ENCODE peak calls at places on chromosomes 11 and 22, in seven cellular contexts. Y is left ventricle myocardium inferior; U is GM12878; N is IMR-90; C is activated CD8-positive, alpha-beta T cell treated with anti-CD3 and anti-CD28 coated beads for 36 hours; K is PC-3; V is right atrium auricular region. J is an unnamed sample.

GRCh38 chr22:42300286-42301071 is 30.0 kb upstream of the TCF20 start:
- DNase-seq in U (no peak), Y (no peak), C (peak; percentile 66), N (no peak), V (no peak), K (peak; percentile 6), J (peak; percentile 84)

GRCh38 chr22:18987765-18988164 is 51.7 kb upstream of the PRODH start:
- DNase-seq in U (no peak), V (no peak), N (no peak), Y (no peak), K (no peak), C (peak; percentile 31), J (no peak)

GRCh38 chr22:25236417-25236816 is 17.0 kb downstream of the CRYBB2 start:
- DNase-seq in V (no peak), C (no peak), Y (no peak), U (no peak), K (no peak), N (no peak), J (no peak)

GRCh38 chr11:92249156-92249753 is 24.6 kb downstream of the FAT3 start:
- DNase-seq in Y (no peak), K (no peak), C (no peak), N (no peak), V (no peak), U (no peak), J (no peak)

GRCh38 chr11:99893803-99894202 is 793.3 kb upstream of the ARHGAP42 start:
- DNase-seq in U (no peak), V (no peak), K (no peak), C (no peak), Y (no peak), N (no peak), J (no peak)

GRCh38 chr11:113814181-113814580 is 34.6 kb downstream of the CLDN25 start:
- DNase-seq in N (no peak), K (no peak), C (no peak), Y (no peak), V (no peak), U (no peak), J (no peak)

GRCh38 chr11:84465040-84465439 is 1162.1 kb downstream of the DLG2 start:
- DNase-seq in Y (no peak), U (no peak), K (no peak), V (no peak), C (no peak), N (no peak), J (no peak)

GRCh38 chr11:88489030-88489429 is 151.5 kb upstream of the CTSC start:
- DNase-seq in Y (no peak), V (no peak), C (no peak), N (peak; percentile 59), U (no peak), K (peak; percentile 77), J (no peak)

GRCh38 chr22:29820941-29821789 is 16.9 kb downstream of the ASCC2 start:
- DNase-seq in V (peak; percentile 99), N (peak; percentile 98), U (peak; percentile 82), Y (peak; percentile 90), C (peak; percentile 81), K (peak; percentile 94), J (peak; percentile 76)

GRCh38 chr22:22756109-22756508 is 111.7 kb downstream of the GGTLC2 start:
- DNase-seq in V (no peak), N (no peak), C (no peak), K (no peak), U (no peak), Y (no peak), J (no peak)

GRCh38 chr11:1936781-1937615 is 10.1 kb upstream of the MRPL23 start:
- DNase-seq in U (no peak), K (no peak), Y (peak; percentile 11), N (no peak), V (no peak), C (no peak), J (no peak)

GRCh38 chr22:42743501-42743991 is 22.9 kb upstream of the A4GALT start:
- DNase-seq in C (no peak), N (no peak), V (peak; percentile 89), Y (peak; percentile 91), K (no peak), U (no peak), J (no peak)

GRCh38 chr11:10727259-10727851 is 23.7 kb upstream of the CTR9 start:
- DNase-seq in C (no peak), V (no peak), U (no peak), K (no peak), Y (no peak), N (peak; percentile 77), J (no peak)

GRCh38 chr11:117907276-117908110 is 21.7 kb downstream of the TMPRSS13 start:
- DNase-seq in Y (peak; percentile 79), C (peak; percentile 90), N (peak; percentile 81), K (peak; percentile 89), U (peak; percentile 54), V (peak; percentile 90), J (peak; percentile 42)

GRCh38 chr11:107962181-107962580 is 33.9 kb downstream of the RAB39A start:
- DNase-seq in U (no peak), N (no peak), K (no peak), Y (no peak), V (no peak), C (no peak), J (no peak)

GRCh38 chr22:38783095-38783710 is 10.7 kb downstream of the DNAL4 start:
- DNase-seq in V (no peak), N (no peak), U (no peak), C (no peak), K (no peak), Y (no peak), J (no peak)

GRCh38 chr11:30919389-30920172 is 333.4 kb upstream of the MPPED2 start:
- DNase-seq in Y (no peak), C (no peak), K (no peak), U (no peak), V (no peak), N (peak; percentile 39), J (no peak)

GRCh38 chr11:30916764-30917163 is 330.6 kb upstream of the MPPED2 start:
- DNase-seq in U (no peak), K (no peak), N (no peak), C (no peak), V (no peak), Y (no peak), J (no peak)

GRCh38 chr11:30911247-30911646 is 325.1 kb upstream of the MPPED2 start:
- DNase-seq in N (no peak), V (no peak), Y (no peak), K (no peak), U (no peak), C (no peak), J (no peak)

GRCh38 chr11:30917859-30918478 is 331.8 kb upstream of the MPPED2 start:
- DNase-seq in C (peak; percentile 7), N (peak; percentile 42), K (peak; percentile 69), Y (no peak), U (no peak), V (no peak), J (peak; percentile 20)

GRCh38 chr11:30914143-30914762 is 328.1 kb upstream of the MPPED2 start:
- DNase-seq in V (peak; percentile 68), U (no peak), C (peak; percentile 27), K (peak; percentile 47), N (peak; percentile 48), Y (peak; percentile 45), J (peak; percentile 18)
- TF ChIP-seq CTCF in V (peak; percentile 51), U (peak; percentile 43), C (no peak), K (peak; percentile 53), N (peak; percentile 55), Y (peak; percentile 76), J (peak; percentile 9)

GRCh38 chr11:126768702-126769101 is 231.9 kb downstream of the KIRREL3 start:
- DNase-seq in N (no peak), Y (no peak), C (no peak), U (no peak), K (no peak), V (no peak), J (no peak)

GRCh38 chr11:126765196-126765595 is 235.4 kb downstream of the KIRREL3 start:
- DNase-seq in K (no peak), V (no peak), C (no peak), U (no peak), Y (no peak), N (no peak), J (no peak)

GRCh38 chr11:126766425-126766824 is 234.1 kb downstream of the KIRREL3 start:
- DNase-seq in N (no peak), C (no peak), K (peak; percentile 4), V (no peak), U (no peak), Y (no peak), J (no peak)

GRCh38 chr11:126764221-126764620 is 236.3 kb downstream of the KIRREL3 start:
- DNase-seq in U (no peak), Y (no peak), C (no peak), N (peak; percentile 12), V (no peak), K (no peak), J (no peak)
- TF ChIP-seq CTCF in U (no peak), Y (no peak), C (no peak), N (no peak), V (no peak), K (no peak), J (no peak)

GRCh38 chr11:67613960-67614715 is 7.4 kb downstream of the NDUFV1 start:
- DNase-seq in U (peak; percentile 88), V (no peak), Y (peak; percentile 60), N (peak; percentile 13), K (peak; percentile 53), C (peak; percentile 93), J (peak; percentile 88)

GRCh38 chr11:67616431-67617242 is 9.9 kb downstream of the NDUFV1 start:
- DNase-seq in C (no peak), K (no peak), V (no peak), N (no peak), Y (no peak), U (no peak), J (no peak)

GRCh38 chr11:67613313-67613959 is 6.7 kb downstream of the NDUFV1 start:
- DNase-seq in Y (no peak), K (no peak), V (no peak), N (no peak), U (no peak), C (no peak), J (no peak)

GRCh38 chr11:67615455-67616430 is 9.0 kb downstream of the NDUFV1 start:
- DNase-seq in C (peak; percentile 85), K (peak; percentile 62), U (no peak), V (no peak), Y (no peak), N (no peak), J (peak; percentile 73)

DNA sequence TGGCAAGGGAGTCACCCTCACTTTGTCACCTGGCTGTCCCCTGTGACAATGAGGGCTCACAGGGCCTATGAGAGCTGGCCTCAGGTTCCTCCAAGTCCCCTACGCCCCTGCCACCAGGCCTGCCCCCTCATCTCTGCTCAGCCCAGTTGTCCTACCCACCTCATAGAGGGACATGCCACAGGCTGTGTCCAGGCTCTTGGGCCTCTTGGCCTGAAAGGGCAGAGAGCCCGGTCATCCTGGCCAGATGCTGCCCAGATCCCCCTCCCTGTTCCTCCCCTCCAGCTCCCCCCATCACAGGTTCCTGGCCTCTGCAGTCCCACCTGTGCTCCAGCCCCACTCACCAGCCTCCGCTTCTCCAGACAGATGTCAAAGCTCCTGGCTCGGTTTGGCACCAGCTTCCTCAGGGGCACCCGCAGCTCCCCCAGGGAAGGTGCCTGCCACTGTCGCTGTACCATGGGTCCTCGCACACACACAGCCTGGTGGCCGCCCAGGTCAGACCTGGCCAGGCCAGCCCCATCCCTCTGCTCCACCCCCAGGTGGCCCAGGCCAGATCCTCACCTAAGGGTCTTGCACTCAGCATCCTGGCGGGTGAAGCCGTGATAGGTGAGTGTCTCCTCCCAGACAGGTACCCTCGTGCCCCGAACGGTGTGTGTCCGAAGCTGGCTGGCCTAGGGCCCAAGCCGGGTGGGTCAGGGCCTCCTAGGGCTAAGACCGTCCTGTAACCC is 8.2 kb downstream of the NDUFV1 start:
- DNase-seq in N (no peak), U (no peak), C (no peak), V (no peak), Y (no peak), K (no peak), J (no peak)
- TF ChIP-seq CTCF in N (no peak), U (no peak), C (no peak), V (no peak), Y (no peak), K (no peak), J (no peak)

GRCh38 chr11:121722431-121723256 is 269.9 kb upstream of the SORL1-AS1 start:
- DNase-seq in C (peak; percentile 20), V (peak; percentile 92), Y (peak; percentile 80), K (peak; percentile 43), N (peak; percentile 89), U (no peak), J (no peak)
- TF ChIP-seq CTCF in C (no peak), V (no peak), Y (peak; percentile 24), K (no peak), N (no peak), U (no peak), J (no peak)

J was measured in GM20000.